ENCODE peak calls at places on chromosomes 3 and 15, in five cellular contexts. One of them, this sample, is unnamed.

GRCh38 chr3:190826018-190826417 is 36.5 kb downstream of the GMNC start:
- DNase-seq in cardiac muscle cell: no peak
- DNase-seq in sigmoid colon: no peak
- DNase-seq in SK-N-SH: no peak
- DNase-seq in MM.1S: no peak
- DNase-seq in this sample: no peak

GRCh38 chr15:67551207-67551743 is 8.8 kb downstream of the MAP2K5 start:
- DNase-seq in SK-N-SH: no peak
- DNase-seq in cardiac muscle cell: no peak
- DNase-seq in sigmoid colon: no peak
- DNase-seq in MM.1S: no peak
- DNase-seq in this sample: no peak

GRCh38 chr3:8742921-8743605 is 9.5 kb downstream of the CAV3 start:
- DNase-seq in sigmoid colon: no peak
- DNase-seq in cardiac muscle cell: no peak
- DNase-seq in SK-N-SH: no peak
- DNase-seq in MM.1S: no peak
- DNase-seq in this sample: no peak

GRCh38 chr3:13612829-13613228 is 63.9 kb downstream of the FBLN2 start:
- DNase-seq in MM.1S: no peak
- DNase-seq in SK-N-SH: no peak
- DNase-seq in cardiac muscle cell: no peak
- DNase-seq in sigmoid colon: peak
- DNase-seq in this sample: no peak

GRCh38 chr3:188664795-188665194 is 507.0 kb upstream of the TPRG1 start:
- DNase-seq in SK-N-SH: peak
- DNase-seq in sigmoid colon: no peak
- DNase-seq in cardiac muscle cell: peak
- DNase-seq in MM.1S: no peak
- DNase-seq in this sample: peak

GRCh38 chr3:170976190-170976519 is 50.4 kb downstream of the SLC2A2 start:
- DNase-seq in sigmoid colon: no peak
- DNase-seq in cardiac muscle cell: no peak
- DNase-seq in SK-N-SH: no peak
- DNase-seq in MM.1S: no peak
- DNase-seq in this sample: no peak

GRCh38 chr3:43691120-43692002 is 623 bp downstream of the ABHD5 start:
- DNase-seq in SK-N-SH: peak
- DNase-seq in MM.1S: peak
- DNase-seq in sigmoid colon: peak
- DNase-seq in cardiac muscle cell: peak
- DNase-seq in this sample: peak

GRCh38 chr3:104805508-104805907 is 561.2 kb upstream of the ALCAM start:
- DNase-seq in MM.1S: no peak
- DNase-seq in sigmoid colon: no peak
- DNase-seq in cardiac muscle cell: no peak
- DNase-seq in SK-N-SH: peak
- DNase-seq in this sample: no peak

GRCh38 chr3:141303481-141304223 is 64.7 kb upstream of the ZBTB38 start:
- DNase-seq in sigmoid colon: no peak
- DNase-seq in MM.1S: peak
- DNase-seq in cardiac muscle cell: peak
- DNase-seq in SK-N-SH: peak
- DNase-seq in this sample: peak

GRCh38 chr3:71983694-71984093 is 198.7 kb upstream of the PROK2 start:
- DNase-seq in cardiac muscle cell: no peak
- DNase-seq in sigmoid colon: no peak
- DNase-seq in MM.1S: no peak
- DNase-seq in SK-N-SH: no peak
- DNase-seq in this sample: no peak

GRCh38 chr3:107431298-107432012 is 54.2 kb downstream of the CCDC54 start:
- DNase-seq in MM.1S: peak
- DNase-seq in sigmoid colon: peak
- DNase-seq in SK-N-SH: peak
- DNase-seq in cardiac muscle cell: peak
- DNase-seq in this sample: peak

GRCh38 chr3:133418361-133418760 is 18.5 kb downstream of the BFSP2 start:
- DNase-seq in cardiac muscle cell: no peak
- DNase-seq in SK-N-SH: no peak
- DNase-seq in MM.1S: no peak
- DNase-seq in sigmoid colon: no peak
- DNase-seq in this sample: no peak

GRCh38 chr15:62758126-62758951 is 284.2 kb upstream of the TPM1 start:
- DNase-seq in SK-N-SH: peak
- DNase-seq in MM.1S: no peak
- DNase-seq in cardiac muscle cell: peak
- DNase-seq in sigmoid colon: peak
- DNase-seq in this sample: no peak

GRCh38 chr15:44798815-44799214 is 62.5 kb downstream of the TRIM69 start:
- DNase-seq in sigmoid colon: no peak
- DNase-seq in cardiac muscle cell: no peak
- DNase-seq in MM.1S: no peak
- DNase-seq in SK-N-SH: peak
- DNase-seq in this sample: peak

GRCh38 chr3:14907043-14907966 is 40.1 kb upstream of the NR2C2 start:
- DNase-seq in SK-N-SH: no peak
- DNase-seq in MM.1S: no peak
- DNase-seq in sigmoid colon: no peak
- DNase-seq in cardiac muscle cell: no peak
- DNase-seq in this sample: no peak

GRCh38 chr3:15420871-15421270 is 6.5 kb downstream of the METTL6 start:
- DNase-seq in cardiac muscle cell: no peak
- DNase-seq in sigmoid colon: no peak
- DNase-seq in MM.1S: no peak
- DNase-seq in SK-N-SH: no peak
- DNase-seq in this sample: no peak

GRCh38 chr15:58477228-58477627 is 45.4 kb downstream of the LIPC start:
- DNase-seq in sigmoid colon: no peak
- DNase-seq in cardiac muscle cell: no peak
- DNase-seq in MM.1S: no peak
- DNase-seq in SK-N-SH: no peak
- DNase-seq in this sample: no peak

GRCh38 chr15:38996111-38996541 is 431.5 kb upstream of the RASGRP1 start:
- DNase-seq in cardiac muscle cell: no peak
- DNase-seq in SK-N-SH: no peak
- DNase-seq in sigmoid colon: no peak
- DNase-seq in MM.1S: no peak
- DNase-seq in this sample: no peak

GRCh38 chr3:190696777-190697501 is 165.6 kb downstream of the GMNC start:
- DNase-seq in MM.1S: peak
- DNase-seq in cardiac muscle cell: peak
- DNase-seq in sigmoid colon: no peak
- DNase-seq in SK-N-SH: no peak
- DNase-seq in this sample: peak

GRCh38 chr3:69462022-69462825 is 76.3 kb upstream of the FRMD4B start:
- DNase-seq in cardiac muscle cell: no peak
- DNase-seq in sigmoid colon: no peak
- DNase-seq in MM.1S: no peak
- DNase-seq in SK-N-SH: no peak
- DNase-seq in this sample: no peak

GRCh38 chr3:160218141-160218540 is 7.1 kb upstream of the C3orf80 start:
- DNase-seq in MM.1S: no peak
- DNase-seq in SK-N-SH: no peak
- DNase-seq in cardiac muscle cell: no peak
- DNase-seq in sigmoid colon: no peak
- DNase-seq in this sample: no peak

GRCh38 chr3:76044601-76045600 is 259.6 kb upstream of the ZNF717 start:
- DNase-seq in sigmoid colon: no peak
- DNase-seq in cardiac muscle cell: peak
- DNase-seq in MM.1S: peak
- DNase-seq in SK-N-SH: peak
- DNase-seq in this sample: peak

GRCh38 chr3:182725372-182726251 is 67.7 kb upstream of the ATP11B start:
- DNase-seq in MM.1S: no peak
- DNase-seq in SK-N-SH: peak
- DNase-seq in cardiac muscle cell: no peak
- DNase-seq in sigmoid colon: no peak
- DNase-seq in this sample: no peak

GRCh38 chr3:170475091-170475705 is 56.5 kb downstream of the CLDN11 start:
- DNase-seq in cardiac muscle cell: no peak
- DNase-seq in MM.1S: no peak
- DNase-seq in SK-N-SH: no peak
- DNase-seq in sigmoid colon: no peak
- DNase-seq in this sample: no peak

GRCh38 chr3:99931059-99931458 is 113.4 kb downstream of the CMSS1 start:
- DNase-seq in SK-N-SH: no peak
- DNase-seq in sigmoid colon: no peak
- DNase-seq in MM.1S: no peak
- DNase-seq in cardiac muscle cell: no peak
- DNase-seq in this sample: no peak

GRCh38 chr3:99929409-99930139 is 111.9 kb downstream of the CMSS1 start:
- DNase-seq in SK-N-SH: no peak
- DNase-seq in MM.1S: no peak
- DNase-seq in sigmoid colon: peak
- DNase-seq in cardiac muscle cell: no peak
- DNase-seq in this sample: no peak

GRCh38 chr3:99938270-99938955 is 120.8 kb downstream of the CMSS1 start:
- DNase-seq in cardiac muscle cell: no peak
- DNase-seq in SK-N-SH: no peak
- DNase-seq in sigmoid colon: no peak
- DNase-seq in MM.1S: no peak
- DNase-seq in this sample: no peak

GRCh38 chr3:99934984-99935797 is 117.5 kb downstream of the CMSS1 start:
- DNase-seq in MM.1S: no peak
- DNase-seq in SK-N-SH: no peak
- DNase-seq in sigmoid colon: no peak
- DNase-seq in cardiac muscle cell: no peak
- DNase-seq in this sample: no peak

DNA sequence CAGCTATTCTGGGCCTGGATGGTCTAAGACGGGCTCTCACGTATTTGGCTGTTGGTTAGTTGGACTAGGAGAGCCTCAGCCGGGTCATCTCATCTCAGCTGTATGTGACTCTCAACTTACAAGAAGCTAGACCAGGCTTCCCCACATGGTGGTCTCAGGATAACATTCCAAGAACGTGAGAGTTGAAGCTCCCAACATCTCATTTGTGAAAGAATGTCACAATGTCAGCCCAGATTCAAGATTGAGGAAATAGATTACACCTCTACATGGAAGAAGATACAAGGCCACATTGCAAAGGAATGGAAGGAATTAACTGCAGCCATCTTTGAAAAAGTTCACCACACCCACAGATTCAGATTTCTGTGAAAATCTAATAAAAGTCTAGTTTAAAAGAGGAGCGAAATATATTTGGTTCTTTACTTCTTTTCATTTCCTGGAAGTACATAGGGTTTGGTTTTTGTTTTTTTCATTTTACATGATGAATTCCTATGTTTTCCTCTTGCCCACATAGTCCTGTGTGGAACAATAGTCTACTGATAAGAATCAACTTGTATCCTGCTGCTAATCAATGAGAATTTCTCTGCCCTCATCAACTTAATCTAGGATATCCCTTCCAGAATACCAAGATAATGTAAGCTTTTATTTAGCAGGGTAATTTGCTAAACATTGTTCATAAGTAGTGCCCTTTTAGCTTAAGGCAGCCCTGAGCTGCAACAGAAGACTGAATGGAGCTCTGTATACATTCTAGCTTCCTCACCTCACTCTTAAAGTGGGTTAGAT is 116.5 kb downstream of the CMSS1 start:
- DNase-seq in SK-N-SH: no peak
- DNase-seq in MM.1S: no peak
- DNase-seq in cardiac muscle cell: no peak
- DNase-seq in sigmoid colon: no peak
- DNase-seq in this sample: no peak
- H3K4me3 ChIP-seq in SK-N-SH: no peak
- H3K4me3 ChIP-seq in MM.1S: no peak
- H3K4me3 ChIP-seq in cardiac muscle cell: no peak
- H3K4me3 ChIP-seq in sigmoid colon: no peak
- H3K4me3 ChIP-seq in this sample: no peak

DNA sequence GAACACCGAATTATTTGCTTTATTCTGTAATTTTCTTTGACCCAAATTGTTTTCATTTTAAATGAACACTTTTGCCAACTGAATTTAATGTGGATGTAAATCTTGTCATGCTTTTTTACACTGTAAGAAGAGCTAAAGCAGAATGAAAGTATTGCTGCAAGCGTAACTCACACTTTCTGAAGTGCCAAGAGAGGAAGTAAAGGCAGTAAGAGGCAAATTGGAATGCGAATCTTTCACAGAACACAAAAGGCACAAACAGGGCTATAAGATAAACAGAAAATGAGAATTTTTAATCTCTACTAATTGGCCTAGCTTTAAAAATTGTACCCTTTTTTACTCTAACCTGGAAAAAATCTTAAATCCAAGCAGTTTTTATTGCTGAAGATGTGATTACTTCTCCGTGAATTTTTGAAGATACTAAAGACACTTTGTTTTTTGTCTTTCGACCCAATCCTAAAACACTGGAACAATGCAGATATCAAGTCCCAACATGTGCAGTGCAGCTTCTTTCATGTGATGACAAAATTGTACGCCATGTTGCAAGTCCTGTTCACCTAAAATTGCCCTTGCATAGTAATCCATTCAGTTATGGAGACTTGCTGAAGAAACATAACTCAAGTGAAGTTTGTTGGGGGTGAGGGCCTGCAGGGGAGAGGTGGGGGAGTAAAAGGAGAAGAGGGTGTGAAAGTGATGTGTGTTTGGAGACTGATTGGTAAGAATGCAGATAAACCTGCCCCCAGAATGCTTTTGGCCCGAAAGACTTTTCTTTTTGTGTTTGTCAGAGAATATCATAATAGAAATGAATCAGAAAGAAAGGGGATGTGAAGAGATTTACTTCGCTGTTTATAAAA is 1.4 kb downstream of the ARID3B start:
- DNase-seq in sigmoid colon: no peak
- DNase-seq in MM.1S: peak
- DNase-seq in SK-N-SH: no peak
- DNase-seq in cardiac muscle cell: no peak
- DNase-seq in this sample: peak
- H3K4me3 ChIP-seq in sigmoid colon: no peak
- H3K4me3 ChIP-seq in MM.1S: peak
- H3K4me3 ChIP-seq in SK-N-SH: no peak
- H3K4me3 ChIP-seq in cardiac muscle cell: peak
- H3K4me3 ChIP-seq in this sample: peak

GRCh38 chr3:11610700-11611099 is 33.0 kb downstream of the VGLL4 start:
- DNase-seq in SK-N-SH: no peak
- DNase-seq in sigmoid colon: no peak
- DNase-seq in cardiac muscle cell: no peak
- DNase-seq in MM.1S: no peak
- DNase-seq in this sample: no peak
- H3K4me3 ChIP-seq in SK-N-SH: no peak
- H3K4me3 ChIP-seq in sigmoid colon: no peak
- H3K4me3 ChIP-seq in cardiac muscle cell: no peak
- H3K4me3 ChIP-seq in MM.1S: no peak
- H3K4me3 ChIP-seq in this sample: no peak

GRCh38 chr15:99706557-99707303 is 26.5 kb downstream of the LYSMD4 start:
- DNase-seq in sigmoid colon: no peak
- DNase-seq in cardiac muscle cell: no peak
- DNase-seq in SK-N-SH: no peak
- DNase-seq in MM.1S: no peak
- DNase-seq in this sample: peak

GRCh38 chr15:99709243-99709986 is 23.8 kb downstream of the LYSMD4 start:
- DNase-seq in MM.1S: no peak
- DNase-seq in cardiac muscle cell: peak
- DNase-seq in sigmoid colon: no peak
- DNase-seq in SK-N-SH: no peak
- DNase-seq in this sample: no peak

GRCh38 chr15:99704444-99704838 is 28.8 kb downstream of the LYSMD4 start:
- DNase-seq in cardiac muscle cell: peak
- DNase-seq in sigmoid colon: no peak
- DNase-seq in MM.1S: peak
- DNase-seq in SK-N-SH: peak
- DNase-seq in this sample: peak

GRCh38 chr15:99708563-99708962 is 24.7 kb downstream of the LYSMD4 start:
- DNase-seq in SK-N-SH: no peak
- DNase-seq in cardiac muscle cell: no peak
- DNase-seq in sigmoid colon: peak
- DNase-seq in MM.1S: no peak
- DNase-seq in this sample: no peak

GRCh38 chr15:99707481-99708270 is 25.6 kb downstream of the LYSMD4 start:
- DNase-seq in MM.1S: peak
- DNase-seq in cardiac muscle cell: no peak
- DNase-seq in sigmoid colon: no peak
- DNase-seq in SK-N-SH: no peak
- DNase-seq in this sample: peak
- H3K4me3 ChIP-seq in MM.1S: peak
- H3K4me3 ChIP-seq in cardiac muscle cell: no peak
- H3K4me3 ChIP-seq in sigmoid colon: no peak
- H3K4me3 ChIP-seq in SK-N-SH: no peak
- H3K4me3 ChIP-seq in this sample: no peak